ENCODE peak calls at places on chromosomes 12 and 14, in seven cellular contexts. One of them, this sample, is unnamed.

GRCh38 chr12:1655225-1655788 is 26.3 kb downstream of the WNT5B start:
- DNase-seq in right atrium auricular region: no peak
- DNase-seq in GM23248: peak; percentile 25
- DNase-seq in CD8-positive, alpha-beta memory T cell: no peak
- DNase-seq in MM.1S: no peak
- DNase-seq in fibroblast of lung: no peak
- DNase-seq in ascending aorta: no peak
- DNase-seq in this sample: no peak

GRCh38 chr12:51972849-51973273 is 21.4 kb downstream of the ACVR1B start:
- DNase-seq in right atrium auricular region: peak; percentile 75
- DNase-seq in GM23248: peak; percentile 88
- DNase-seq in CD8-positive, alpha-beta memory T cell: peak; percentile 60
- DNase-seq in MM.1S: no peak
- DNase-seq in fibroblast of lung: peak; percentile 92
- DNase-seq in ascending aorta: peak; percentile 81
- DNase-seq in this sample: peak; percentile 91

GRCh38 chr14:62694075-62694474 is 351.2 kb downstream of the KCNH5 start:
- DNase-seq in right atrium auricular region: no peak
- DNase-seq in GM23248: no peak
- DNase-seq in CD8-positive, alpha-beta memory T cell: no peak
- DNase-seq in MM.1S: no peak
- DNase-seq in fibroblast of lung: peak; percentile 99
- DNase-seq in ascending aorta: no peak
- DNase-seq in this sample: peak; percentile 81

GRCh38 chr14:67555518-67556090 is 22.5 kb downstream of the PLEKHH1 start:
- DNase-seq in right atrium auricular region: no peak
- DNase-seq in GM23248: no peak
- DNase-seq in CD8-positive, alpha-beta memory T cell: no peak
- DNase-seq in MM.1S: no peak
- DNase-seq in fibroblast of lung: no peak
- DNase-seq in ascending aorta: no peak
- DNase-seq in this sample: no peak

GRCh38 chr12:14643247-14643646 is 53.2 kb downstream of the GUCY2C start:
- DNase-seq in right atrium auricular region: no peak
- DNase-seq in GM23248: no peak
- DNase-seq in CD8-positive, alpha-beta memory T cell: peak; percentile 35
- DNase-seq in MM.1S: no peak
- DNase-seq in fibroblast of lung: no peak
- DNase-seq in ascending aorta: no peak
- DNase-seq in this sample: peak; percentile 37

GRCh38 chr12:46265734-46266133 is 3.1 kb downstream of the SLC38A1 start:
- DNase-seq in right atrium auricular region: no peak
- DNase-seq in GM23248: no peak
- DNase-seq in CD8-positive, alpha-beta memory T cell: no peak
- DNase-seq in MM.1S: no peak
- DNase-seq in fibroblast of lung: no peak
- DNase-seq in ascending aorta: no peak
- DNase-seq in this sample: no peak

GRCh38 chr14:75803768-75804167 is 142.7 kb downstream of the TTLL5 start:
- DNase-seq in right atrium auricular region: no peak
- DNase-seq in GM23248: no peak
- DNase-seq in CD8-positive, alpha-beta memory T cell: no peak
- DNase-seq in MM.1S: no peak
- DNase-seq in fibroblast of lung: peak; percentile 85
- DNase-seq in ascending aorta: no peak
- DNase-seq in this sample: no peak

GRCh38 chr12:62008703-62009102 is 251.5 kb upstream of the USP15 start:
- DNase-seq in right atrium auricular region: no peak
- DNase-seq in GM23248: no peak
- DNase-seq in CD8-positive, alpha-beta memory T cell: no peak
- DNase-seq in MM.1S: no peak
- DNase-seq in fibroblast of lung: no peak
- DNase-seq in ascending aorta: no peak
- DNase-seq in this sample: no peak

GRCh38 chr14:67467134-67467533 is 21.4 kb downstream of the TMEM229B start:
- DNase-seq in right atrium auricular region: no peak
- DNase-seq in GM23248: no peak
- DNase-seq in CD8-positive, alpha-beta memory T cell: no peak
- DNase-seq in MM.1S: no peak
- DNase-seq in fibroblast of lung: no peak
- DNase-seq in ascending aorta: no peak
- DNase-seq in this sample: no peak

GRCh38 chr14:92729632-92730358 is 18.6 kb downstream of the LGMN start:
- DNase-seq in right atrium auricular region: no peak
- DNase-seq in GM23248: peak; percentile 63
- DNase-seq in CD8-positive, alpha-beta memory T cell: no peak
- DNase-seq in MM.1S: no peak
- DNase-seq in fibroblast of lung: peak; percentile 96
- DNase-seq in ascending aorta: no peak
- DNase-seq in this sample: peak; percentile 92

GRCh38 chr12:69154585-69155363 is 84.6 kb upstream of the CPSF6 start:
- DNase-seq in right atrium auricular region: peak; percentile 70
- DNase-seq in GM23248: peak; percentile 73
- DNase-seq in CD8-positive, alpha-beta memory T cell: peak; percentile 59
- DNase-seq in MM.1S: peak; percentile 75
- DNase-seq in fibroblast of lung: peak; percentile 47
- DNase-seq in ascending aorta: peak; percentile 80
- DNase-seq in this sample: peak; percentile 65

GRCh38 chr12:42144174-42144423 is 575 bp downstream of the GXYLT1 start:
- DNase-seq in right atrium auricular region: no peak
- DNase-seq in GM23248: no peak
- DNase-seq in CD8-positive, alpha-beta memory T cell: no peak
- DNase-seq in MM.1S: no peak
- DNase-seq in fibroblast of lung: no peak
- DNase-seq in ascending aorta: no peak
- DNase-seq in this sample: no peak

GRCh38 chr12:45166056-45166455 is 49.8 kb upstream of the ANO6 start:
- DNase-seq in right atrium auricular region: no peak
- DNase-seq in GM23248: no peak
- DNase-seq in CD8-positive, alpha-beta memory T cell: no peak
- DNase-seq in MM.1S: no peak
- DNase-seq in fibroblast of lung: peak; percentile 19
- DNase-seq in ascending aorta: no peak
- DNase-seq in this sample: no peak

GRCh38 chr12:89965993-89966392 is 257.4 kb upstream of the ATP2B1 start:
- DNase-seq in right atrium auricular region: no peak
- DNase-seq in GM23248: no peak
- DNase-seq in CD8-positive, alpha-beta memory T cell: no peak
- DNase-seq in MM.1S: no peak
- DNase-seq in fibroblast of lung: no peak
- DNase-seq in ascending aorta: no peak
- DNase-seq in this sample: no peak

GRCh38 chr14:76309572-76310551 is 66.1 kb upstream of the ESRRB start:
- DNase-seq in right atrium auricular region: no peak
- DNase-seq in GM23248: no peak
- DNase-seq in CD8-positive, alpha-beta memory T cell: no peak
- DNase-seq in MM.1S: no peak
- DNase-seq in fibroblast of lung: no peak
- DNase-seq in ascending aorta: no peak
- DNase-seq in this sample: no peak

GRCh38 chr14:26863736-26864135 is 265.9 kb upstream of the NOVA1 start:
- DNase-seq in right atrium auricular region: no peak
- DNase-seq in GM23248: peak; percentile 72
- DNase-seq in CD8-positive, alpha-beta memory T cell: no peak
- DNase-seq in MM.1S: no peak
- DNase-seq in fibroblast of lung: peak; percentile 68
- DNase-seq in ascending aorta: no peak
- DNase-seq in this sample: peak; percentile 47

GRCh38 chr12:16563519-16563918 is 42.4 kb downstream of the LMO3 start:
- DNase-seq in right atrium auricular region: no peak
- DNase-seq in GM23248: no peak
- DNase-seq in CD8-positive, alpha-beta memory T cell: no peak
- DNase-seq in MM.1S: no peak
- DNase-seq in fibroblast of lung: no peak
- DNase-seq in ascending aorta: no peak
- DNase-seq in this sample: no peak

GRCh38 chr14:56205906-56206305 is 87.7 kb downstream of the PELI2 start:
- DNase-seq in right atrium auricular region: no peak
- DNase-seq in GM23248: no peak
- DNase-seq in CD8-positive, alpha-beta memory T cell: no peak
- DNase-seq in MM.1S: no peak
- DNase-seq in fibroblast of lung: no peak
- DNase-seq in ascending aorta: no peak
- DNase-seq in this sample: no peak

GRCh38 chr14:100423421-100424010 is 100.4 kb downstream of the SLC25A47 start:
- DNase-seq in right atrium auricular region: no peak
- DNase-seq in GM23248: no peak
- DNase-seq in CD8-positive, alpha-beta memory T cell: no peak
- DNase-seq in MM.1S: no peak
- DNase-seq in fibroblast of lung: no peak
- DNase-seq in ascending aorta: no peak
- DNase-seq in this sample: no peak

GRCh38 chr14:100425454-100425814 is 102.3 kb downstream of the SLC25A47 start:
- DNase-seq in right atrium auricular region: no peak
- DNase-seq in GM23248: no peak
- DNase-seq in CD8-positive, alpha-beta memory T cell: no peak
- DNase-seq in MM.1S: no peak
- DNase-seq in fibroblast of lung: no peak
- DNase-seq in ascending aorta: no peak
- DNase-seq in this sample: no peak

GRCh38 chr14:100426331-100426730 is 103.2 kb downstream of the SLC25A47 start:
- DNase-seq in right atrium auricular region: no peak
- DNase-seq in GM23248: no peak
- DNase-seq in CD8-positive, alpha-beta memory T cell: no peak
- DNase-seq in MM.1S: no peak
- DNase-seq in fibroblast of lung: no peak
- DNase-seq in ascending aorta: no peak
- DNase-seq in this sample: no peak

GRCh38 chr14:100422556-100423420 is 99.6 kb downstream of the SLC25A47 start:
- DNase-seq in right atrium auricular region: no peak
- DNase-seq in GM23248: peak; percentile 60
- DNase-seq in CD8-positive, alpha-beta memory T cell: no peak
- DNase-seq in MM.1S: no peak
- DNase-seq in fibroblast of lung: peak; percentile 56
- DNase-seq in ascending aorta: no peak
- DNase-seq in this sample: no peak

GRCh38 chr14:100424504-100425453 is 101.6 kb downstream of the SLC25A47 start:
- DNase-seq in right atrium auricular region: no peak
- DNase-seq in GM23248: peak; percentile 25
- DNase-seq in CD8-positive, alpha-beta memory T cell: no peak
- DNase-seq in MM.1S: no peak
- DNase-seq in fibroblast of lung: no peak
- DNase-seq in ascending aorta: no peak
- DNase-seq in this sample: no peak
- H3K4me1 ChIP-seq in right atrium auricular region: no peaks in the 10 kb centered on the region
- H3K4me1 ChIP-seq in GM23248: peaks cover 23% of the 10 kb centered on the region
- H3K4me1 ChIP-seq in CD8-positive, alpha-beta memory T cell: peaks cover 6% of the 10 kb centered on the region
- H3K4me1 ChIP-seq in MM.1S: no peaks in the 10 kb centered on the region
- H3K4me1 ChIP-seq in fibroblast of lung: peaks cover 2% of the 10 kb centered on the region
- H3K4me1 ChIP-seq in ascending aorta: no peaks in the 10 kb centered on the region
- H3K4me1 ChIP-seq in this sample: peaks cover 51% of the 10 kb centered on the region

DNA sequence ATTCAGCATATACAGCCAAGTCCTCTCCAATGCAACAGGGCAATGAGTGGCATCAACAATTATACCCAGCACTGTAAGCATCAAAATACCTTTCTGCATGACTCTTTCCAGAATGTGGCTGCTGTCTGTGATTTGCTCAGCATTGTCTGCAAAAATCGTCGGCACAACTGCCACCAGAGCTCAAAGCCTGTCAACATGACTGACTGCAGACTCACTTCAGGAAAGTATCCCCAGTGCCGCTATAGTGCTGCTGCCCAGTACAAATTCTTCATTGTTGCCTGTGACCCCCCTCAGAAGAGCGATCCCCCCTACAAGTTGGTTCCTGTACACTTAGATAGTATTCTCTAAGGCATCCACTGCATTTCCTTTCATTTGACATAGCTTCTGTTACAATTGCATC is 737 bp downstream of the RNASE6 start:
- DNase-seq in right atrium auricular region: no peak
- DNase-seq in GM23248: no peak
- DNase-seq in CD8-positive, alpha-beta memory T cell: no peak
- DNase-seq in MM.1S: no peak
- DNase-seq in fibroblast of lung: no peak
- DNase-seq in ascending aorta: no peak
- DNase-seq in this sample: no peak
- H3K4me3 ChIP-seq in right atrium auricular region: no peak overlapping the region
- H3K4me3 ChIP-seq in GM23248: no peak overlapping the region
- H3K4me3 ChIP-seq in CD8-positive, alpha-beta memory T cell: peak overlapping the region; percentile 54
- H3K4me3 ChIP-seq in MM.1S: peak overlapping the region; percentile 42
- H3K4me3 ChIP-seq in fibroblast of lung: no peak overlapping the region
- H3K4me3 ChIP-seq in ascending aorta: peak overlapping the region; percentile 38
- H3K4me3 ChIP-seq in this sample: no peak overlapping the region

DNA sequence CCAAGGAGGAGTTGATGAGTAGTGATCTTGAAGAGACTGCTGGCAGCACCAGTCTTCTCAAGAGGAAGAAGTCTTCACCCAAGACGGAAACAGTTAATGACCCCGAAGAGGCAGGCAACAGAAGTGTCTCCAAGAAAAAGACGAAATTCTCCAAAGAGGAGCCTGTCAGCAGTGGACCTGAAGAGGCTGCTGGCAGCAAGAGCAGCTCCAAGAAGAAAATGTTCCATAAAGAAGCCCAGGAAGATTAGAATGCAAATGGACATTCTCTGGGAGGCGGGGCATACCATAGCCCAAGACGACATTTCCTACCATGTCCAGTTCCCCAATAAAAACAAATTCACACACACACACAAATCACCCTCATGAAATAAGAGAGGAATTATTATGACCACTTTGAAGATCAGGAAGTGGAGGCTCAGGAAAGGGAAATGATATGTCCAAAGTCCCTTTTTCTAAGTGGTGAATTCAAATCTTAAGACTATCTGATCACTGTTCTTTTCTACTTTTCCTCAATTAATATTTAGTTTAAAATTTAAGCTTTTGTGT is 131.8 kb downstream of the PAWR start:
- DNase-seq in right atrium auricular region: no peak
- DNase-seq in GM23248: no peak
- DNase-seq in CD8-positive, alpha-beta memory T cell: no peak
- DNase-seq in MM.1S: no peak
- DNase-seq in fibroblast of lung: no peak
- DNase-seq in ascending aorta: no peak
- DNase-seq in this sample: no peak
- H3K4me1 ChIP-seq in right atrium auricular region: no peaks in the 10 kb centered on the region
- H3K4me1 ChIP-seq in GM23248: peaks cover 22% of the 10 kb centered on the region
- H3K4me1 ChIP-seq in CD8-positive, alpha-beta memory T cell: no peaks in the 10 kb centered on the region
- H3K4me1 ChIP-seq in MM.1S: no peaks in the 10 kb centered on the region
- H3K4me1 ChIP-seq in fibroblast of lung: no peaks in the 10 kb centered on the region
- H3K4me1 ChIP-seq in ascending aorta: peaks cover 45% of the 10 kb centered on the region
- H3K4me1 ChIP-seq in this sample: peaks cover 6% of the 10 kb centered on the region

GRCh38 chr14:35495278-35495677 is 38.7 kb upstream of the INSM2 start:
- DNase-seq in right atrium auricular region: no peak
- DNase-seq in GM23248: no peak
- DNase-seq in CD8-positive, alpha-beta memory T cell: no peak
- DNase-seq in MM.1S: no peak
- DNase-seq in fibroblast of lung: no peak
- DNase-seq in ascending aorta: no peak
- DNase-seq in this sample: no peak

GRCh38 chr14:35504260-35504659 is 29.7 kb upstream of the INSM2 start:
- DNase-seq in right atrium auricular region: no peak
- DNase-seq in GM23248: no peak
- DNase-seq in CD8-positive, alpha-beta memory T cell: no peak
- DNase-seq in MM.1S: no peak
- DNase-seq in fibroblast of lung: no peak
- DNase-seq in ascending aorta: no peak
- DNase-seq in this sample: no peak

GRCh38 chr14:35499180-35499579 is 34.8 kb upstream of the INSM2 start:
- DNase-seq in right atrium auricular region: no peak
- DNase-seq in GM23248: no peak
- DNase-seq in CD8-positive, alpha-beta memory T cell: no peak
- DNase-seq in MM.1S: no peak
- DNase-seq in fibroblast of lung: no peak
- DNase-seq in ascending aorta: no peak
- DNase-seq in this sample: no peak
- H3K4me3 ChIP-seq in right atrium auricular region: no peak overlapping the region
- H3K4me3 ChIP-seq in GM23248: no peak overlapping the region
- H3K4me3 ChIP-seq in CD8-positive, alpha-beta memory T cell: no peak overlapping the region
- H3K4me3 ChIP-seq in MM.1S: no peak overlapping the region
- H3K4me3 ChIP-seq in fibroblast of lung: no peak overlapping the region
- H3K4me3 ChIP-seq in ascending aorta: no peak overlapping the region
- H3K4me3 ChIP-seq in this sample: no peak overlapping the region